ENCODE peak calls at places on chromosomes 7 and 10, in six cellular contexts. F is mucosa of descending colon, C is IMR-90, H is AG04450, V is AG09309, I is lower lobe of right lung. Q is an unnamed sample.

GRCh38 chr10:21311426-21311825 is 214.1 kb downstream of the SKIDA1 start:
- DNase-seq in F (no peak), C (no peak), H (no peak), V (no peak), I (no peak), Q (no peak)

GRCh38 chr10:28872592-28873165 is 195.4 kb downstream of the BAMBI start:
- DNase-seq in F (no peak), C (peak), H (no peak), V (no peak), I (no peak), Q (peak)

GRCh38 chr10:82742478-82742877 is 867.5 kb downstream of the NRG3 start:
- DNase-seq in F (no peak), C (no peak), H (no peak), V (no peak), I (no peak), Q (peak)

GRCh38 chr10:387949-388660 is 252.8 kb downstream of the ZMYND11 start:
- DNase-seq in F (no peak), C (no peak), H (no peak), V (no peak), I (no peak), Q (no peak)

GRCh38 chr7:18356195-18356645 is 139.3 kb upstream of the HDAC9 start:
- DNase-seq in F (no peak), C (peak), H (no peak), V (peak), I (no peak), Q (peak)

GRCh38 chr7:5497158-5498103 is 73.8 kb upstream of the TNRC18 start:
- DNase-seq in F (no peak), C (no peak), H (no peak), V (no peak), I (no peak), Q (peak)

GRCh38 chr7:29243777-29244655 is 49.4 kb downstream of the CHN2 start:
- DNase-seq in F (no peak), C (no peak), H (no peak), V (no peak), I (no peak), Q (no peak)

GRCh38 chr7:100546129-100546867 is 7.3 kb downstream of the AGFG2 start:
- DNase-seq in F (no peak), C (no peak), H (no peak), V (no peak), I (no peak), Q (peak)

GRCh38 chr7:28405662-28406061 is 6.7 kb upstream of the CREB5 start:
- DNase-seq in F (no peak), C (peak), H (peak), V (peak), I (no peak), Q (peak)

GRCh38 chr7:36277247-36277542 is 112.5 kb upstream of the ANLN start:
- DNase-seq in F (no peak), C (no peak), H (no peak), V (no peak), I (no peak), Q (no peak)

GRCh38 chr7:99839560-99840011 is 11.8 kb downstream of the CYP3A43 start:
- DNase-seq in F (peak), C (no peak), H (no peak), V (no peak), I (no peak), Q (no peak)

GRCh38 chr10:88508054-88508453 is 75.1 kb downstream of the RNLS start:
- DNase-seq in F (no peak), C (no peak), H (no peak), V (no peak), I (no peak), Q (no peak)
- H3K4me3 ChIP-seq in F (no peak), C (no peak), H (no peak), V (no peak), I (no peak), Q (no peak)

GRCh38 chr10:132142396-132143161 is 44.2 kb upstream of the DPYSL4 start:
- DNase-seq in F (peak), C (no peak), H (no peak), V (no peak), I (peak), Q (no peak)
- TF ChIP-seq CTCF in F (peak), C (peak), H (peak), V (peak), I (peak), Q (peak)

GRCh38 chr10:45653454-45653853 is 19.1 kb downstream of the ZFAND4 start:
- DNase-seq in F (no peak), C (no peak), H (no peak), V (no peak), I (no peak), Q (no peak)
- H3K4me3 ChIP-seq in F (no peak), C (no peak), H (no peak), V (no peak), I (no peak), Q (no peak)

DNA sequence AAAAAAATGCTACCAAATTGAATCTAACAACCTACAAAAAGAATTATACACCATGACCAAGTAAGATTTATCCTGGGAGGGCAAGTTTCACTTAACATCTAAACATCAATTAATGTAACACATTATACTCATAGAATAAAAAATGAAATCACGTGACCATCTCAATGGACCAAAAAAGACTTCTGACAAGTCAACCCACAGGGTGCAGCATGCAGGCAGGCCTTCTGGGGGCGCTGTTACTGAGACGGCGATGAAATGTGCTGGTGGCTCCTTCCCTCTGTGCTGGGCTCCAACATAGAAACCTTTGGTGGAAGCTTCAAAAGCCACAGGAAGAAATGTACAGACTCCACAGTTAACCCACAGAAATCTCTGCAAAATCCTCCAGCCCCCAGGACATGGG is 103.1 kb downstream of the INHBA start:
- DNase-seq in F (no peak), C (no peak), H (no peak), V (no peak), I (no peak), Q (no peak)
- TF ChIP-seq CTCF in F (no peak), C (no peak), H (peak), V (no peak), I (no peak), Q (no peak)

DNA sequence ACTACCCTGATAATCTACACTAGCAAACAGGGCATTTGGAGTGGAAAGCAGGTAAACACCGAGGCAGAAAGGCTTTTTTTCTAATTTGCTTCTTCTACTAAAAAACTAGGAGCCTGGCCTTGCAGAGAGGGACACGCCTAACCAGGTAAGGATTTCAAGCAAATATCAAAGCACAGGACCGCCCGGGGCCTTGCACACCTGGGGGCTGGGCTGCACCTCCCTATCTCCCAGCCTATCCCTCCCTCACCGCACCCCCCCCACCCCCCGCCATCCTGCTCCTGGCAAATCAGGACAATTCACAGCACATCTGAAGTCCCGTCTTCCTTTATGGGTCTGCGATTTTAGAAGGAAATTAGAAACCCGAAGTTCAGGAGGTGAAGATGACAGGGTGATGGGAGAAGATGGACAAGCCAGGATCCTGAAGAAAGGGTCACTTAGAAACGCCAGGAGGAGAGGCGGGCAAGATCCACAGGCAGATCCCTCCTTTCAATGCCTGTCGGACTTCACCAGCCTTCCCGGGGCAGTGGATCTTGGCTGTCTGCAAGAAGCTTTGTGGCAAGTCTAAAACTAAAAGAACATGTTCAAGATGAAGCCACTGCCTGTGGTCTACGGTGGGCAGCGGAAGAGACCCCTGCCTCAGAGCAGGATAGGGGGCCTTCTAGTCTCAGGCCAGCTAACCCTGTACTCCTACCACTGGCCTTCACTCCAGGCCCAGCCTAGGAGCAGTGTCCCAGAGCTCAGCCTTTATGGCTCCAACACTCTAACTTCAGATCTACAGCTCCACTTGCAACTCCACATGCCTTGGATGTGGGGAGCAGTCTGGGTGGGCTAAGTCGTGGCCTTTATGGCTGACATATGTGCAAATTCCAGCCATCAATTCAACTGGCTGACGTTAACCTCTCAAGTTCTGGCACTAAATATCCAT is 43.9 kb downstream of the TNS3 start:
- DNase-seq in F (peak), C (no peak), H (no peak), V (no peak), I (no peak), Q (peak)
- H3K4me3 ChIP-seq in F (no peak), C (peak), H (peak), V (peak), I (peak), Q (peak)

GRCh38 chr10:55668326-55668922 is 692.6 kb downstream of the ZWINT start:
- DNase-seq in F (no peak), C (no peak), H (no peak), V (no peak), I (no peak), Q (no peak)
- TF ChIP-seq CTCF in F (no peak), C (no peak), H (no peak), V (no peak), I (no peak), Q (no peak)

DNA sequence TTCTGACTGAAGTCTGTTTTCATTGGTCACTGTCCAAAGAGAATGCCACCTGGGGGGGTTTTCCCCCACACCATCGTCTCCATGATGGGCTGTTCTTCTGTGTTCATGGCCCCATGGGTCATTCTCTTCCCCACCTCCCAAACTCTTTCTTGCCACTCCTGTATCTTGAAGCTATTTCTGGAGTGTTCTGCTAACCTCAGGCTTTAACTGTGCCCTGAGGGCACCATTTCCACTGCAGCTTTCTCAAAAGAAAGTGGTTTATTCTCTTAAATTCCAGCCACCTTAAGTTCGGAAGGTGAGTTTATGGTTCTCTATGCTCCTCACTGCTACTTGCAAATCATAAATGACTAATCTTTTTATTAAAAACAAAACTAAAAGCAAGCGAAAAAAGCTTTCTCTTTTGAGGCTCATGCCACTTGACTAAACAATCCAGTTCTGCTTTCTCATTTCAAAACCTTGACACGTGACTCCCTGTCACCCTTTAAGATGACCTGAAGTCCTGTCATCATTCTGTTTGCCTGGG is 7.4 kb upstream of the APBB1IP start:
- DNase-seq in F (no peak), C (no peak), H (no peak), V (no peak), I (no peak), Q (peak)
- H3K4me3 ChIP-seq in F (no peak), C (no peak), H (no peak), V (no peak), I (no peak), Q (no peak)

GRCh38 chr7:130379551-130380120 is 658 bp upstream of the CPA1 start:
- DNase-seq in F (no peak), C (no peak), H (no peak), V (no peak), I (no peak), Q (no peak)

GRCh38 chr7:130374507-130374906 is 5.8 kb upstream of the CPA1 start:
- DNase-seq in F (no peak), C (no peak), H (no peak), V (no peak), I (no peak), Q (no peak)

GRCh38 chr7:130379019-130379418 is 1.3 kb upstream of the CPA1 start:
- DNase-seq in F (no peak), C (no peak), H (no peak), V (no peak), I (no peak), Q (no peak)

GRCh38 chr7:130380121-130380860 is at the start of gene CPA1:
- DNase-seq in F (no peak), C (no peak), H (no peak), V (no peak), I (no peak), Q (peak)

DNA sequence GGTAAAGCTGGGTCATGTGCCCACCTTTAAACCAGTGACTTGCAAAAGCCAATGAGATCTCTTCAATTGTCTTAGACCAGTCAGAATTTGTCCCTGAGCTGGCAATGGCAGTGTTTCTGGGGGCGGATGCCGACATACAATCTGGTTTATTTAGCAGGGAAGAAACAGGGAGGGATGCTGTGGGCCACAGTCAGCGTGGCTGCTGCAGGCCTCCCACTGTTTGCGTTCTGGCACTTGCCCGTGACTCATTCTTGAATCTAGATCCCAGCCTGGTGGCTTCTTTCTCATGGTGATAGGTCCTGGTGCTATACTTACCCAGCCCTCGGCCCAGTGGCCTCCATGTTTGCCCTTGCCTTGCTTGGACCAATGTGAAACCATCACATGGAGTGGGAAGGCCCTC is 3.1 kb upstream of the CPA1 start:
- DNase-seq in F (no peak), C (no peak), H (no peak), V (no peak), I (no peak), Q (no peak)
- TF ChIP-seq CTCF in F (no peak), C (no peak), H (no peak), V (no peak), I (no peak), Q (no peak)

DNA sequence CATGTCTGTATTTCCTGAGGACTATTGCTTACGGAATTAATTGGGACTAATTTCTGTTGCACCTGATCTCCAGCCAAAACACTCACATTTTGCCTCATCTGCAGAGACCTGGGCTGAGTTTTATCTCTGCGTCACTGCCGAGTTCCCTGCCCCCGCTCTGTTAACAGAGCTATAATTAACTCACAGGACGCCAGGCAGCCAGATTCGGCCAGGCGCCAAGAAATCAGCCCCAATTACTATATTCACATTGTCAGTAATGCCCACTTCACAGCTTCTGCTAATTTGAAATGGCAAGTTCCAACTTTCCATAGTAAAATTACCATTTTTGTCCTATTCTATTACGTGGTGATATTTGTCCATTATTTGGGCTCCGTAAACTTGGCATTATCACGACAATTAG is 130.5 kb downstream of the CUX1 start:
- DNase-seq in F (no peak), C (no peak), H (no peak), V (no peak), I (no peak), Q (peak)
- H3K4me3 ChIP-seq in F (no peak), C (no peak), H (no peak), V (no peak), I (no peak), Q (no peak)

DNA sequence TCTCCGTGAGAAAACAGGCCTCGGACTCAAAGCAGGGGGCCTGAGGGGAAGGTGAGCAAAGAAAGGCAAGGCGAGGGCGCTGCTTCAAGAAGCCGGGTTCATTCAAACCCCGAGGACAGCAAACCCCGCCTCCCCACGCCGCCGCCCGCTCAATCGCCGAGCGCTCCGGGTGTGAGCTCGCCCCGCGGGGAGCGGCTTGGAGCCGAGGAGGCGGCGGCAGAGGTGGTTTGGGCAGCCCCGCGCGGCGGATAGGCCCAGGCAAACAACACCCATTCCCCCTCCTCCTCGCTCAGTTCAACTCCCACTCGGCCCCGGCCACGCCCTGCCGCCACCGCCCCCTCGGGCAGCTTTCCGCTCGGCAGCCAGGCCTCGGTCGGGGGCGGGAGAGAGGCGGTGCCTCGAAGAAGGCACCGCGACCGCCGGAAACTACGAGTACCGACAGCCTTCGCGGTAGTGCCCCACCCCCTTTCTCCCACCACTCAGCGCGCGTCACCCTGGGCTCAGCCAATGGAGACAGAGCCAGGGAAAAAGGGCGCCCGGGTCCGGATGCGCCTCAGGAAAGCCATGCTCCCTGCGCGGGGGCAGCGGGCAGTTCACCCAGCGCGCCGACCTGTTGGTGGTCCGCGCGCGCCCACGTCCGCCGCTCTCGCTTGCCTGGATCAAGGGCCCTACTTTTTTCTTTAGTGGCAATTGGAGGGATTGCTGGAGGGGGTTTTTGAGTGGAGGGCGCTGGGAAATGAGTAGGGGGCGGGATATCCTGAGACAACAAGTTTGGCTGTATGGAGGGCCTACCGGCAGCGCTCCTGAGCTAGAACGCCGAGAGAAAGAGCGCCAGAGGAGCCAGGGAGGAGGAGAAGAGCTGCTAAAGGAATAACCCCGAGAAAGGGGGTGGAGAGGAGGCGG is 674 bp upstream of the SP4 start:
- DNase-seq in F (peak), C (peak), H (peak), V (peak), I (peak), Q (peak)
- TF ChIP-seq CTCF in F (peak), C (no peak), H (no peak), V (peak), I (peak), Q (peak)

Q was measured in fibroblast of villous mesenchyme.